ENCODE peak calls at places on chromosome 17, in four cellular contexts. One of them, this sample, is unnamed.

GRCh38 chr17:27634781-27635180 is 3.8 kb downstream of the LGALS9 start:
- DNase-seq in stimulated activated CD8-positive, alpha-beta memory T cell treated with anti-CD3 and anti-CD28 coated beads, Interleukin-15, amount 100 ng/mL, for 24 hours: no peak
- DNase-seq in bronchial epithelial cell: no peak
- DNase-seq in iris pigment epithelial cell: no peak
- DNase-seq in this sample: no peak

GRCh38 chr17:3851461-3852100 is 5.5 kb upstream of the NCBP3 start:
- DNase-seq in stimulated activated CD8-positive, alpha-beta memory T cell treated with anti-CD3 and anti-CD28 coated beads, Interleukin-15, amount 100 ng/mL, for 24 hours: no peak
- DNase-seq in bronchial epithelial cell: no peak
- DNase-seq in iris pigment epithelial cell: no peak
- DNase-seq in this sample: no peak

GRCh38 chr17:74028717-74029116 is 174.8 kb upstream of the RPL38 start:
- DNase-seq in stimulated activated CD8-positive, alpha-beta memory T cell treated with anti-CD3 and anti-CD28 coated beads, Interleukin-15, amount 100 ng/mL, for 24 hours: no peak
- DNase-seq in bronchial epithelial cell: no peak
- DNase-seq in iris pigment epithelial cell: no peak
- DNase-seq in this sample: no peak

GRCh38 chr17:1083451-1084187 is 86.7 kb downstream of the TIMM22 start:
- DNase-seq in stimulated activated CD8-positive, alpha-beta memory T cell treated with anti-CD3 and anti-CD28 coated beads, Interleukin-15, amount 100 ng/mL, for 24 hours: no peak
- DNase-seq in bronchial epithelial cell: no peak
- DNase-seq in iris pigment epithelial cell: no peak
- DNase-seq in this sample: no peak

GRCh38 chr17:70552230-70552981 is 383.1 kb downstream of the KCNJ2 start:
- DNase-seq in stimulated activated CD8-positive, alpha-beta memory T cell treated with anti-CD3 and anti-CD28 coated beads, Interleukin-15, amount 100 ng/mL, for 24 hours: no peak
- DNase-seq in bronchial epithelial cell: peak
- DNase-seq in iris pigment epithelial cell: peak
- DNase-seq in this sample: peak

GRCh38 chr17:19364699-19365498 is 2.4 kb upstream of the B9D1 start:
- DNase-seq in stimulated activated CD8-positive, alpha-beta memory T cell treated with anti-CD3 and anti-CD28 coated beads, Interleukin-15, amount 100 ng/mL, for 24 hours: no peak
- DNase-seq in bronchial epithelial cell: no peak
- DNase-seq in iris pigment epithelial cell: no peak
- DNase-seq in this sample: peak

GRCh38 chr17:37762669-37763068 is 17.8 kb upstream of the HNF1B start:
- DNase-seq in stimulated activated CD8-positive, alpha-beta memory T cell treated with anti-CD3 and anti-CD28 coated beads, Interleukin-15, amount 100 ng/mL, for 24 hours: no peak
- DNase-seq in bronchial epithelial cell: no peak
- DNase-seq in iris pigment epithelial cell: no peak
- DNase-seq in this sample: no peak

GRCh38 chr17:78258323-78259229 is 27.1 kb downstream of the TMEM235 start:
- DNase-seq in stimulated activated CD8-positive, alpha-beta memory T cell treated with anti-CD3 and anti-CD28 coated beads, Interleukin-15, amount 100 ng/mL, for 24 hours: no peak
- DNase-seq in bronchial epithelial cell: no peak
- DNase-seq in iris pigment epithelial cell: peak
- DNase-seq in this sample: no peak

GRCh38 chr17:64773836-64774761 is 112.0 kb upstream of the SMURF2 start:
- DNase-seq in stimulated activated CD8-positive, alpha-beta memory T cell treated with anti-CD3 and anti-CD28 coated beads, Interleukin-15, amount 100 ng/mL, for 24 hours: no peak
- DNase-seq in bronchial epithelial cell: peak
- DNase-seq in iris pigment epithelial cell: peak
- DNase-seq in this sample: no peak

GRCh38 chr17:29567362-29568330 is 809 bp upstream of the ABHD15 start:
- DNase-seq in stimulated activated CD8-positive, alpha-beta memory T cell treated with anti-CD3 and anti-CD28 coated beads, Interleukin-15, amount 100 ng/mL, for 24 hours: no peak
- DNase-seq in bronchial epithelial cell: no peak
- DNase-seq in iris pigment epithelial cell: peak
- DNase-seq in this sample: peak

GRCh38 chr17:48882272-48882671 is 10.3 kb upstream of the ATP5MC1 start:
- DNase-seq in stimulated activated CD8-positive, alpha-beta memory T cell treated with anti-CD3 and anti-CD28 coated beads, Interleukin-15, amount 100 ng/mL, for 24 hours: no peak
- DNase-seq in bronchial epithelial cell: no peak
- DNase-seq in iris pigment epithelial cell: no peak
- DNase-seq in this sample: no peak

GRCh38 chr17:81380117-81380516 is 15.1 kb upstream of the BAHCC1 start:
- DNase-seq in stimulated activated CD8-positive, alpha-beta memory T cell treated with anti-CD3 and anti-CD28 coated beads, Interleukin-15, amount 100 ng/mL, for 24 hours: no peak
- DNase-seq in bronchial epithelial cell: no peak
- DNase-seq in iris pigment epithelial cell: no peak
- DNase-seq in this sample: no peak

GRCh38 chr17:41802961-41803682 is 8.6 kb downstream of the P3H4 start:
- DNase-seq in stimulated activated CD8-positive, alpha-beta memory T cell treated with anti-CD3 and anti-CD28 coated beads, Interleukin-15, amount 100 ng/mL, for 24 hours: no peak
- DNase-seq in bronchial epithelial cell: no peak
- DNase-seq in iris pigment epithelial cell: no peak
- DNase-seq in this sample: peak

GRCh38 chr17:82692268-82692667 is 6.2 kb downstream of the RAB40B start:
- DNase-seq in stimulated activated CD8-positive, alpha-beta memory T cell treated with anti-CD3 and anti-CD28 coated beads, Interleukin-15, amount 100 ng/mL, for 24 hours: no peak
- DNase-seq in bronchial epithelial cell: no peak
- DNase-seq in iris pigment epithelial cell: no peak
- DNase-seq in this sample: no peak

GRCh38 chr17:10226930-10227695 is 28.7 kb upstream of the GAS7 start:
- DNase-seq in stimulated activated CD8-positive, alpha-beta memory T cell treated with anti-CD3 and anti-CD28 coated beads, Interleukin-15, amount 100 ng/mL, for 24 hours: peak
- DNase-seq in bronchial epithelial cell: no peak
- DNase-seq in iris pigment epithelial cell: peak
- DNase-seq in this sample: no peak

GRCh38 chr17:9115446-9116265 is 94.3 kb downstream of the NTN1 start:
- DNase-seq in stimulated activated CD8-positive, alpha-beta memory T cell treated with anti-CD3 and anti-CD28 coated beads, Interleukin-15, amount 100 ng/mL, for 24 hours: no peak
- DNase-seq in bronchial epithelial cell: peak
- DNase-seq in iris pigment epithelial cell: peak
- DNase-seq in this sample: no peak

GRCh38 chr17:21191698-21192097 is 22.3 kb downstream of the TMEM11 start:
- DNase-seq in stimulated activated CD8-positive, alpha-beta memory T cell treated with anti-CD3 and anti-CD28 coated beads, Interleukin-15, amount 100 ng/mL, for 24 hours: no peak
- DNase-seq in bronchial epithelial cell: no peak
- DNase-seq in iris pigment epithelial cell: no peak
- DNase-seq in this sample: peak

GRCh38 chr17:77107506-77108433 is 33.0 kb upstream of the SEC14L1 start:
- DNase-seq in stimulated activated CD8-positive, alpha-beta memory T cell treated with anti-CD3 and anti-CD28 coated beads, Interleukin-15, amount 100 ng/mL, for 24 hours: peak
- DNase-seq in bronchial epithelial cell: no peak
- DNase-seq in iris pigment epithelial cell: peak
- DNase-seq in this sample: no peak

GRCh38 chr17:63333869-63334268 is 112.2 kb downstream of the CYB561 start:
- DNase-seq in stimulated activated CD8-positive, alpha-beta memory T cell treated with anti-CD3 and anti-CD28 coated beads, Interleukin-15, amount 100 ng/mL, for 24 hours: no peak
- DNase-seq in bronchial epithelial cell: no peak
- DNase-seq in iris pigment epithelial cell: no peak
- DNase-seq in this sample: no peak

GRCh38 chr17:74512624-74513084 is 18.6 kb downstream of the CD300LB start:
- DNase-seq in stimulated activated CD8-positive, alpha-beta memory T cell treated with anti-CD3 and anti-CD28 coated beads, Interleukin-15, amount 100 ng/mL, for 24 hours: no peak
- DNase-seq in bronchial epithelial cell: peak
- DNase-seq in iris pigment epithelial cell: no peak
- DNase-seq in this sample: no peak

GRCh38 chr17:70296456-70296855 is 127.1 kb downstream of the KCNJ2 start:
- DNase-seq in stimulated activated CD8-positive, alpha-beta memory T cell treated with anti-CD3 and anti-CD28 coated beads, Interleukin-15, amount 100 ng/mL, for 24 hours: no peak
- DNase-seq in bronchial epithelial cell: no peak
- DNase-seq in iris pigment epithelial cell: no peak
- DNase-seq in this sample: no peak

GRCh38 chr17:78390241-78391050 is 12.0 kb downstream of the PGS1 start:
- DNase-seq in stimulated activated CD8-positive, alpha-beta memory T cell treated with anti-CD3 and anti-CD28 coated beads, Interleukin-15, amount 100 ng/mL, for 24 hours: no peak
- DNase-seq in bronchial epithelial cell: no peak
- DNase-seq in iris pigment epithelial cell: peak
- DNase-seq in this sample: peak

GRCh38 chr17:48907713-48908046 is 527 bp upstream of the UBE2Z start:
- DNase-seq in stimulated activated CD8-positive, alpha-beta memory T cell treated with anti-CD3 and anti-CD28 coated beads, Interleukin-15, amount 100 ng/mL, for 24 hours: no peak
- DNase-seq in bronchial epithelial cell: peak
- DNase-seq in iris pigment epithelial cell: peak
- DNase-seq in this sample: no peak

GRCh38 chr17:8884336-8884990 is 17.0 kb upstream of the PIK3R6 start:
- DNase-seq in stimulated activated CD8-positive, alpha-beta memory T cell treated with anti-CD3 and anti-CD28 coated beads, Interleukin-15, amount 100 ng/mL, for 24 hours: no peak
- DNase-seq in bronchial epithelial cell: no peak
- DNase-seq in iris pigment epithelial cell: no peak
- DNase-seq in this sample: no peak

GRCh38 chr17:44376779-44377178 is 12.7 kb downstream of the ITGA2B start:
- DNase-seq in stimulated activated CD8-positive, alpha-beta memory T cell treated with anti-CD3 and anti-CD28 coated beads, Interleukin-15, amount 100 ng/mL, for 24 hours: no peak
- DNase-seq in bronchial epithelial cell: no peak
- DNase-seq in iris pigment epithelial cell: no peak
- DNase-seq in this sample: no peak

GRCh38 chr17:74831442-74832146 is 28.1 kb downstream of the GRIN2C start:
- DNase-seq in stimulated activated CD8-positive, alpha-beta memory T cell treated with anti-CD3 and anti-CD28 coated beads, Interleukin-15, amount 100 ng/mL, for 24 hours: no peak
- DNase-seq in bronchial epithelial cell: no peak
- DNase-seq in iris pigment epithelial cell: no peak
- DNase-seq in this sample: no peak

GRCh38 chr17:1186923-1187771 is 7.4 kb upstream of the ABR start:
- DNase-seq in stimulated activated CD8-positive, alpha-beta memory T cell treated with anti-CD3 and anti-CD28 coated beads, Interleukin-15, amount 100 ng/mL, for 24 hours: peak
- DNase-seq in bronchial epithelial cell: peak
- DNase-seq in iris pigment epithelial cell: peak
- DNase-seq in this sample: peak

GRCh38 chr17:75447951-75448856 is 8.2 kb upstream of the TMEM94 start:
- DNase-seq in stimulated activated CD8-positive, alpha-beta memory T cell treated with anti-CD3 and anti-CD28 coated beads, Interleukin-15, amount 100 ng/mL, for 24 hours: no peak
- DNase-seq in bronchial epithelial cell: no peak
- DNase-seq in iris pigment epithelial cell: no peak
- DNase-seq in this sample: no peak

GRCh38 chr17:2602597-2603017 is 9.2 kb downstream of the PAFAH1B1 start:
- DNase-seq in stimulated activated CD8-positive, alpha-beta memory T cell treated with anti-CD3 and anti-CD28 coated beads, Interleukin-15, amount 100 ng/mL, for 24 hours: no peak
- DNase-seq in bronchial epithelial cell: peak
- DNase-seq in iris pigment epithelial cell: no peak
- DNase-seq in this sample: no peak

GRCh38 chr17:14359251-14359939 is 58.5 kb downstream of the HS3ST3B1 start:
- DNase-seq in stimulated activated CD8-positive, alpha-beta memory T cell treated with anti-CD3 and anti-CD28 coated beads, Interleukin-15, amount 100 ng/mL, for 24 hours: peak
- DNase-seq in bronchial epithelial cell: no peak
- DNase-seq in iris pigment epithelial cell: no peak
- DNase-seq in this sample: no peak

GRCh38 chr17:81932333-81932983 is 4.6 kb downstream of the PYCR1 start:
- DNase-seq in stimulated activated CD8-positive, alpha-beta memory T cell treated with anti-CD3 and anti-CD28 coated beads, Interleukin-15, amount 100 ng/mL, for 24 hours: no peak
- DNase-seq in bronchial epithelial cell: no peak
- DNase-seq in iris pigment epithelial cell: no peak
- DNase-seq in this sample: no peak

GRCh38 chr17:82353484-82353883 is 5.6 kb upstream of the TEX19 start:
- DNase-seq in stimulated activated CD8-positive, alpha-beta memory T cell treated with anti-CD3 and anti-CD28 coated beads, Interleukin-15, amount 100 ng/mL, for 24 hours: no peak
- DNase-seq in bronchial epithelial cell: no peak
- DNase-seq in iris pigment epithelial cell: no peak
- DNase-seq in this sample: no peak

GRCh38 chr17:34728771-34729310 is 149.5 kb downstream of the TMEM132E start:
- DNase-seq in stimulated activated CD8-positive, alpha-beta memory T cell treated with anti-CD3 and anti-CD28 coated beads, Interleukin-15, amount 100 ng/mL, for 24 hours: no peak
- DNase-seq in bronchial epithelial cell: no peak
- DNase-seq in iris pigment epithelial cell: no peak
- DNase-seq in this sample: no peak

GRCh38 chr17:50044483-50044882 is 11.4 kb upstream of the ITGA3 start:
- DNase-seq in stimulated activated CD8-positive, alpha-beta memory T cell treated with anti-CD3 and anti-CD28 coated beads, Interleukin-15, amount 100 ng/mL, for 24 hours: no peak
- DNase-seq in bronchial epithelial cell: no peak
- DNase-seq in iris pigment epithelial cell: no peak
- DNase-seq in this sample: no peak

GRCh38 chr17:48106802-48107136 is 797 bp upstream of the SNX11 start:
- DNase-seq in stimulated activated CD8-positive, alpha-beta memory T cell treated with anti-CD3 and anti-CD28 coated beads, Interleukin-15, amount 100 ng/mL, for 24 hours: no peak
- DNase-seq in bronchial epithelial cell: no peak
- DNase-seq in iris pigment epithelial cell: no peak
- DNase-seq in this sample: no peak